ENCODE peak calls at places on chromosomes 11 and 22, in ten cellular contexts. Q, R, O, F, J, W, T, S, H and D are unnamed samples.

GRCh38 chr22:38135133-38135706 is 24.7 kb upstream of the BAIAP2L2 start:
- DNase-seq in H (no peak), F (no peak), O (no peak), W (peak; percentile 86), T (peak; percentile 38), R (no peak), J (no peak), Q (peak; percentile 11), S (no peak), D (peak; percentile 52)

GRCh38 chr11:6006846-6007245 is at the start of gene OR56A4:
- DNase-seq in F (no peak), T (no peak), S (no peak), Q (no peak), J (no peak), H (no peak), R (no peak), O (no peak), W (no peak), D (no peak)

GRCh38 chr11:3046641-3047040 is 10.6 kb downstream of the CARS1 start:
- DNase-seq in O (no peak), F (no peak), H (no peak), T (no peak), S (no peak), W (peak; percentile 43), Q (no peak), J (no peak), R (no peak), D (no peak)

GRCh38 chr11:10072841-10073240 is 221.2 kb downstream of the SBF2 start:
- DNase-seq in T (no peak), W (peak; percentile 40), J (no peak), R (no peak), S (no peak), H (no peak), Q (no peak), O (no peak), F (no peak), D (no peak)

GRCh38 chr22:19889951-19890350 is 35.3 kb upstream of the GNB1L start:
- DNase-seq in R (no peak), O (peak; percentile 38), W (no peak), S (no peak), Q (no peak), H (no peak), T (no peak), F (no peak), J (no peak), D (no peak)

GRCh38 chr11:111606986-111607385 is 4.7 kb downstream of the SIK2 start:
- DNase-seq in Q (no peak), T (no peak), O (no peak), S (no peak), W (peak; percentile 68), R (no peak), F (no peak), H (no peak), J (no peak), D (no peak)

GRCh38 chr11:74581954-74582547 is 10.3 kb upstream of the POLD3 start:
- DNase-seq in T (no peak), J (no peak), R (no peak), F (no peak), W (no peak), S (no peak), H (no peak), Q (no peak), O (no peak), D (no peak)

GRCh38 chr22:42692239-42693054 is 28.2 kb downstream of the A4GALT start:
- DNase-seq in J (no peak), O (no peak), Q (no peak), R (no peak), H (no peak), W (no peak), F (no peak), S (no peak), T (no peak), D (no peak)

GRCh38 chr11:121067912-121068652 is 33.0 kb upstream of the TECTA start:
- DNase-seq in S (no peak), R (no peak), W (no peak), O (no peak), F (no peak), T (no peak), Q (no peak), J (no peak), H (no peak), D (no peak)

GRCh38 chr11:45482331-45482730 is 183.1 kb downstream of the CHST1 start:
- DNase-seq in S (no peak), R (no peak), Q (no peak), O (no peak), T (no peak), H (no peak), F (no peak), W (no peak), J (no peak), D (no peak)

GRCh38 chr11:74680703-74681531 is 50.3 kb downstream of the CHRDL2 start:
- DNase-seq in J (peak; percentile 35), F (no peak), W (no peak), H (peak; percentile 13), S (peak; percentile 17), Q (no peak), O (no peak), T (no peak), R (no peak), D (no peak)

GRCh38 chr11:3857628-3858027 is 2.2 kb downstream of the STIM1 start:
- DNase-seq in H (no peak), R (peak; percentile 48), T (no peak), W (no peak), F (no peak), O (no peak), Q (no peak), J (no peak), S (no peak), D (no peak)

GRCh38 chr22:30206964-30207363 is 39.6 kb downstream of the LIF start:
- DNase-seq in S (no peak), H (peak; percentile 57), Q (peak; percentile 69), F (peak; percentile 55), O (no peak), W (peak; percentile 99), J (peak; percentile 96), R (peak; percentile 85), T (peak; percentile 85), D (no peak)

GRCh38 chr11:65184146-65184545 is 2.4 kb downstream of the CAPN1 start:
- DNase-seq in Q (no peak), S (no peak), R (no peak), F (no peak), H (no peak), W (no peak), O (no peak), T (no peak), J (no peak), D (no peak)

GRCh38 chr22:31155425-31155824 is 4.6 kb upstream of the RNF185 start:
- DNase-seq in R (no peak), W (peak; percentile 54), S (no peak), H (no peak), T (no peak), Q (no peak), F (no peak), O (no peak), J (no peak), D (no peak)

GRCh38 chr11:34346551-34346950 is 11.3 kb downstream of the ABTB2 start:
- DNase-seq in Q (peak; percentile 48), W (peak; percentile 74), J (no peak), H (peak; percentile 53), S (peak; percentile 34), T (no peak), R (no peak), F (no peak), O (no peak), D (no peak)

GRCh38 chr11:34344410-34345011 is 13.3 kb downstream of the ABTB2 start:
- DNase-seq in J (no peak), H (no peak), O (no peak), T (no peak), W (no peak), R (no peak), F (no peak), S (no peak), Q (no peak), D (no peak)

GRCh38 chr11:34345012-34345804 is 12.6 kb downstream of the ABTB2 start:
- DNase-seq in W (peak; percentile 96), T (peak; percentile 52), O (no peak), S (peak; percentile 28), F (no peak), R (peak; percentile 95), J (no peak), H (peak; percentile 40), Q (peak; percentile 69), D (peak; percentile 61)

GRCh38 chr11:34343686-34344085 is 14.1 kb downstream of the ABTB2 start:
- DNase-seq in F (no peak), T (no peak), W (no peak), Q (no peak), O (no peak), S (no peak), H (no peak), J (no peak), R (no peak), D (no peak)

GRCh38 chr11:34345991-34346480 is 11.8 kb downstream of the ABTB2 start:
- DNase-seq in F (no peak), T (no peak), J (no peak), H (peak; percentile 60), Q (peak; percentile 47), O (no peak), W (peak; percentile 87), R (no peak), S (peak; percentile 70), D (no peak)
- H3K4me3 ChIP-seq in F (no peak overlapping the region), T (no peak overlapping the region), J (no peak overlapping the region), H (peak overlapping the region; percentile 20), Q (no peak overlapping the region), O (no peak overlapping the region), W (no peak overlapping the region), R (peak overlapping the region; percentile 38), S (no peak overlapping the region), D (no peak overlapping the region)

DNA sequence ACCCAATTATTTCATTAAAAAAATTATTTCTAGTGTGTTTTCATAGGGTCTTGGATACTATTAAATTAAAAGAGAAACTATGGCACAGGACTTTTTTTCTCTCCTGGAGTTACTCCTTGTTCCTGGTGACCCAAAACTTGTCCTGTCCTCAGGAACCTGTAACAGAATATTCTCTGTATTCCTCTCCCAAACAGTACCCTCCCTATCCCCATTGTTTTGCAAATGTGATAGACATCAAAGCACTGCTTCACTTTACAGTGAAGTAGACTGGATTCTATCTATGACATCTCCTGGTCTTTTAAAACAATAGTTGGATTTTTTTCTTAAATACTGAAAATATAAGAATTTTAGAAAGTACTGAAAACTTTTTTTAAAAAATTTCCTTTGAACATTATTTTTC is 37.2 kb downstream of the FAR1 start:
- DNase-seq in W (no peak), O (no peak), R (no peak), T (no peak), S (no peak), Q (no peak), H (no peak), F (no peak), J (no peak), D (no peak)
- TF ChIP-seq CTCF in W (no peak), O (no peak), R (no peak), T (no peak), S (no peak), Q (no peak), H (no peak), F (no peak), J (no peak), D (no peak)

GRCh38 chr11:660681-661444 is 23.8 kb downstream of the DRD4 start:
- DNase-seq in W (no peak), O (no peak), S (no peak), J (no peak), T (no peak), F (no peak), H (no peak), R (no peak), Q (no peak), D (no peak)
- H3K4me3 ChIP-seq in W (no peak overlapping the region), O (no peak overlapping the region), S (no peak overlapping the region), J (no peak overlapping the region), T (no peak overlapping the region), F (no peak overlapping the region), H (no peak overlapping the region), R (no peak overlapping the region), Q (no peak overlapping the region), D (no peak overlapping the region)

GRCh38 chr22:39567135-39567946 is 3.2 kb upstream of the CACNA1I start:
- DNase-seq in S (no peak), O (peak; percentile 48), R (no peak), H (no peak), Q (no peak), F (no peak), J (no peak), T (no peak), W (no peak), D (no peak)
- TF ChIP-seq CTCF in S (no peak), O (no peak), R (no peak), H (no peak), Q (no peak), F (no peak), J (no peak), T (no peak), W (no peak), D (no peak)